ENCODE peak calls at places on chromosomes 13 and 19, in seven cellular contexts. X is LNCaP clone FGC; R is neural progenitor cell; U is CD8-positive, alpha-beta T cell; P is lower leg skin; G is fibroblast of mammary gland; L is endodermal cell. B is an unnamed sample.

GRCh38 chr19:45995715-45996385 is 583 bp downstream of the CCDC61 start:
- DNase-seq in X (no peak), R (no peak), U (no peak), P (no peak), G (peak), L (no peak), B (peak)

GRCh38 chr13:51524846-51525566 is 59.3 kb upstream of the WDFY2 start:
- DNase-seq in X (no peak), R (no peak), U (no peak), P (no peak), G (peak), L (no peak), B (peak)

GRCh38 chr13:37349916-37350315 is 244.5 kb upstream of the CSNK1A1L start:
- DNase-seq in X (no peak), R (no peak), U (no peak), P (no peak), G (peak), L (no peak), B (peak)

GRCh38 chr13:28047784-28048388 is 52.5 kb downstream of the FLT3 start:
- DNase-seq in X (no peak), R (no peak), U (no peak), P (no peak), G (peak), L (no peak), B (no peak)

GRCh38 chr13:102141625-102142472 is 260.0 kb downstream of the FGF14 start:
- DNase-seq in X (no peak), R (peak), U (no peak), P (no peak), G (peak), L (no peak), B (peak)

GRCh38 chr13:54614729-54615128 is 1586.1 kb downstream of the OLFM4 start:
- DNase-seq in X (no peak), R (peak), U (no peak), P (no peak), G (no peak), L (no peak), B (no peak)

GRCh38 chr19:50983625-50984292 is at the start of gene KLK7:
- DNase-seq in X (no peak), R (no peak), U (no peak), P (no peak), G (no peak), L (peak), B (no peak)

GRCh38 chr13:38872693-38873092 is 117.9 kb downstream of the STOML3 start:
- DNase-seq in X (no peak), R (peak), U (no peak), P (no peak), G (peak), L (peak), B (peak)

GRCh38 chr13:94710881-94711560 is 1.3 kb downstream of the SOX21 start:
- DNase-seq in X (no peak), R (peak), U (no peak), P (no peak), G (no peak), L (peak), B (peak)
- H3K4me3 ChIP-seq in X (no peak), R (peak), U (no peak), P (peak), G (no peak), L (peak), B (no peak)

GRCh38 chr19:49430678-49431329 is 5.6 kb downstream of the GFY start:
- DNase-seq in X (no peak), R (peak), U (no peak), P (no peak), G (no peak), L (no peak), B (no peak)
- TF ChIP-seq CTCF in X (no peak), R (peak), U (peak), P (no peak), G (peak), L (peak), B (peak)

DNA sequence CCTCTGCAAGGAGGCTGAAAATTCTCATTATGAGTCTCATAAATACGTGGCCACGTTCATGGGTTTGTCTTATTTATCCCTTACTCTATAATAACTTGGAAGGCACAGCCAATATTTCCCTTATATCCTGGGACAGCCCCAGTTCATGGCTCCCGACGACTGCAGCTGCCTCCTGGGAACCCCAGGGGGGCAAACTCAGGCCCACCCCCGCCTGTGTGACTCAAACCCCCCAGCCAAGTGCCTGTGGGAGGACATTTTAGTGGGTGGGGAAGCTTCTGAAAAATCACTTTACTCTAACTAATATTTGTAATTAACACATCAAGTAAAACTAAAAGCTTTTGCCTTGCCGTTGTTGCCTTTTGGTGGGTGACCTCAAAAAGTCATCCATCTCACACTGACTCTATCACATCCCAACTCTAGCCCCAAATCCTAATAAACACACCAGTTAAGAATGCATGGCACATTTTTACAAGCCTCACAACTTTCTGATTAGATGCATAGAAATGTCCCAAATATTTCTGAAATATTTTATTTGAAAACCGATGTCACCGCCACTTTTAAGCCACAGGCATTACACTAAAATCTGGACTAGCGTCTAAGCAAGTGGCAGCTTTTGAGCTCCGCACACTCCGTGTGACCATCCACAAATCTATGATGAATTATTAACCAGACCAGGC is 14.2 kb downstream of the RASA3 start:
- DNase-seq in X (no peak), R (no peak), U (no peak), P (no peak), G (no peak), L (no peak), B (no peak)
- H3K4me3 ChIP-seq in X (no peak), R (no peak), U (no peak), P (no peak), G (no peak), L (no peak), B (no peak)

GRCh38 chr13:112456138-112457056 is 80.2 kb downstream of the SPACA7 start:
- DNase-seq in X (no peak), R (no peak), U (peak), P (no peak), G (no peak), L (peak), B (no peak)

GRCh38 chr13:112454648-112455334 is 78.6 kb downstream of the SPACA7 start:
- DNase-seq in X (no peak), R (no peak), U (peak), P (no peak), G (no peak), L (no peak), B (no peak)

GRCh38 chr13:112455476-112456059 is 79.4 kb downstream of the SPACA7 start:
- DNase-seq in X (no peak), R (no peak), U (peak), P (peak), G (no peak), L (peak), B (no peak)

GRCh38 chr13:112457485-112457884 is 81.3 kb downstream of the SPACA7 start:
- DNase-seq in X (no peak), R (no peak), U (peak), P (peak), G (no peak), L (no peak), B (no peak)

GRCh38 chr13:112457081-112457480 is 80.9 kb downstream of the SPACA7 start:
- DNase-seq in X (no peak), R (no peak), U (no peak), P (no peak), G (no peak), L (no peak), B (no peak)
- TF ChIP-seq CTCF in X (no peak), R (no peak), U (no peak), P (no peak), G (no peak), L (no peak), B (no peak)

DNA sequence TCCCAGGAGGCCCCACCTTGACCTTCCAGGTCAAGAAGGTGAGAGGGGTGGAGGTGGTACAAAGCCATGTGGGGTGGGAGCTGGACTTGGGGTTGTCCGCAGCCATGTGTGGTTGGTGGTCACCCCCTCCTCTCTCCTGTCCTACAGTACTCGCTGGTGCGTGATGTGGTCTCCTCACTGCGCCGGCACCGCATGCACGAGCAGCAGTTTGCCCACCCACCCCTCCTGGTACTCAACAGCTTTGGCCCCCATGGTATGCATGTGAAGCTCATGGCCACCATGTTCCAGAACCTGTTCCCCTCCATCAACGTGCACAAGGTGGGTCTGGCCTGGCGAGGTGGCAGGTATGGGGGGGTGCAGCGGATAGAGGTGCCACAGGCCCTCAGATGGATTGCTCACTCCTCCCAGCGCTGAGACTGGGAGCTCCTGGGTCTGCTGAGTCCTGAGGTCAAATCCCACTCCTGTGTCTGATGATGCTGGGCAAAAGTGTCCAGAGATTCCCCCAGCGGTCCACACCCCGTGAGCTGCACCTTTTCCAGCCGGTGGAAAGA is 1.7 kb downstream of the PPAN start:
- DNase-seq in X (no peak), R (no peak), U (no peak), P (no peak), G (no peak), L (no peak), B (no peak)
- H3K4me3 ChIP-seq in X (peak), R (no peak), U (no peak), P (no peak), G (peak), L (no peak), B (peak)